ENCODE peak calls at places on chromosomes 11 and 22, in four cellular contexts. I, Q, P and S are unnamed samples.

GRCh38 chr22:26406118-26406517 is 22.9 kb upstream of the ASPHD2 start:
- DNase-seq in Q (no peak), P (no peak), I (no peak), S (no peak)

GRCh38 chr22:20562607-20563463 is 55.4 kb downstream of the MED15 start:
- DNase-seq in P (no peak), Q (no peak), I (no peak), S (no peak)

GRCh38 chr11:113045146-113045545 is 83.9 kb downstream of the NCAM1 start:
- DNase-seq in I (no peak), Q (no peak), P (no peak), S (no peak)

GRCh38 chr11:14362613-14363012 is 3.6 kb upstream of the RRAS2 start:
- DNase-seq in P (no peak), I (no peak), Q (no peak), S (no peak)

GRCh38 chr11:56160217-56160616 is at the start of gene OR8K5:
- DNase-seq in P (no peak), Q (no peak), I (no peak), S (no peak)

GRCh38 chr11:73787051-73787642 is 527 bp upstream of the MRPL48 start:
- DNase-seq in P (no peak), I (peak; percentile 32), Q (no peak), S (no peak)

GRCh38 chr11:77065878-77066228 is 918 bp upstream of the CAPN5 start:
- DNase-seq in Q (peak; percentile 57), P (no peak), I (no peak), S (no peak)

GRCh38 chr11:111555255-111555654 is 14.7 kb downstream of the LAYN start:
- DNase-seq in P (no peak), Q (no peak), I (no peak), S (no peak)

GRCh38 chr11:19919050-19919561 is 206.5 kb downstream of the NAV2 start:
- DNase-seq in I (no peak), Q (no peak), P (no peak), S (peak; percentile 86)

GRCh38 chr22:45460288-45461109 is 42.2 kb upstream of the FBLN1 start:
- DNase-seq in Q (peak; percentile 67), I (no peak), P (no peak), S (no peak)

GRCh38 chr22:45831394-45831793 is 145.6 kb downstream of the WNT7B start:
- DNase-seq in Q (no peak), P (no peak), I (peak; percentile 31), S (no peak)

GRCh38 chr11:119187123-119187892 is 2.0 kb downstream of the NHERF4 start:
- DNase-seq in Q (no peak), P (no peak), I (no peak), S (peak; percentile 67)

GRCh38 chr11:123519055-123519796 is 89.2 kb downstream of the GRAMD1B start:
- DNase-seq in Q (no peak), P (no peak), I (no peak), S (peak; percentile 26)

GRCh38 chr11:2088746-2089535 is 50.2 kb downstream of the IGF2 start:
- DNase-seq in Q (no peak), I (no peak), P (peak; percentile 48), S (no peak)

GRCh38 chr22:30400159-30400558 is 3.3 kb downstream of the SEC14L2 start:
- DNase-seq in I (no peak), Q (no peak), P (no peak), S (no peak)

GRCh38 chr11:14784230-14784629 is 107.8 kb downstream of the CYP2R1 start:
- DNase-seq in I (no peak), Q (no peak), P (no peak), S (no peak)

GRCh38 chr11:54558407-54558806 is 45.4 kb downstream of the OR4C46 start:
- DNase-seq in Q (no peak), P (no peak), I (peak; percentile 3), S (no peak)

GRCh38 chr22:39013923-39014722 is at the start of gene APOBEC3C:
- DNase-seq in P (peak; percentile 75), I (peak; percentile 70), Q (peak; percentile 83), S (peak; percentile 88)

GRCh38 chr11:72758690-72759389 is 6.6 kb upstream of the ARAP1 start:
- DNase-seq in P (no peak), Q (peak; percentile 31), I (no peak), S (peak; percentile 62)

GRCh38 chr11:78319453-78319955 is 98.1 kb downstream of the GAB2 start:
- DNase-seq in Q (no peak), I (no peak), P (no peak), S (no peak)

DNA sequence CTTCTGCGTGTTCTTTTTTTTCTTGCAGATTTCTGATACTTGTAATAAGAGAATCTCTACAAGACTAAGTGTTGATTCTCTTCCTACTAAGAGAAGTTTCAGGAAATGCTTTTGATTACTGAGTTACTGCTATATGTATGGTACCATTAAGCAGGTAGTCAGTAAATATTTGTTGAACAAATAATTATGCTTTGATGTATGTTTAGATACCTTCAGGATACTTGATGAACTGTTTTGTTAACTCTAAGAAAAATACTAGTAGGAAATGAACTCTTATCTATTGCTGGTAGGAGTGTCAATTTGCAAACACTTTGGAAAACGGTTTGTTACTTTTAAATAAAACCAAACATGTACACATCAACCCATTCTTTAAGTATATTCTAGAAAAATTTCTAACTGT is 90.6 kb downstream of the TMEM135 start:
- DNase-seq in I (no peak), P (peak; percentile 59), Q (no peak), S (no peak)
- H3K4me1 ChIP-seq in I (no peaks in the 10 kb centered on the region), P (peaks cover 26% of the 10 kb centered on the region), Q (no peaks in the 10 kb centered on the region), S (peaks cover 8% of the 10 kb centered on the region)

DNA sequence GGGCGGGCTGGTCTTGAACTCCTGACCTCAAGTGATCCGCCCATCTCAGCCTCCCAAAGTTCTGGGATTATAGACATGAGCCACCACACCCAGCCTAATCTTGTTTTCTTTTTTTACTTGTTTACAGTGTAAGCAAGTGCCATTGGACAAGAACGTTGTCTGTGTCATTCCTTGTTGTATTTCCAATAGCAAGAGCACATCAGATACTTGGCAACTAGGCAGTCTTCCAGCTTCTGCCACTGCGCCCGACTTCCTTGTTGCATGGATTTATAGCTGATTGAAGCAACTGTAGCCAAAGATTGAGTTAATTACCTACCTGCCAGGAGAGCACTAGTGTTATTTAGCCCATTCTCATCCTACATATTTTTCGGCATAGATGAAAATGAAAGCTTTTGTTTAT is 3.1 kb upstream of the SGSM3 start:
- DNase-seq in Q (no peak), I (no peak), P (no peak), S (no peak)
- H3K4me1 ChIP-seq in Q (peaks cover 2% of the 10 kb centered on the region), I (peaks cover 9% of the 10 kb centered on the region), P (no peaks in the 10 kb centered on the region), S (peaks cover 10% of the 10 kb centered on the region)

GRCh38 chr11:63563201-63564055 is at the start of gene PLAAT2:
- DNase-seq in I (no peak), Q (no peak), P (no peak), S (no peak)

GRCh38 chr11:63564785-63565350 is 1.7 kb upstream of the PLAAT2 start:
- DNase-seq in Q (no peak), P (no peak), I (no peak), S (no peak)

GRCh38 chr11:63565728-63566127 is 2.5 kb upstream of the PLAAT2 start:
- DNase-seq in Q (no peak), P (no peak), I (no peak), S (no peak)

GRCh38 chr11:63567044-63567840 is 4.1 kb upstream of the PLAAT2 start:
- DNase-seq in Q (no peak), I (peak; percentile 85), P (peak; percentile 32), S (peak; percentile 51)

DNA sequence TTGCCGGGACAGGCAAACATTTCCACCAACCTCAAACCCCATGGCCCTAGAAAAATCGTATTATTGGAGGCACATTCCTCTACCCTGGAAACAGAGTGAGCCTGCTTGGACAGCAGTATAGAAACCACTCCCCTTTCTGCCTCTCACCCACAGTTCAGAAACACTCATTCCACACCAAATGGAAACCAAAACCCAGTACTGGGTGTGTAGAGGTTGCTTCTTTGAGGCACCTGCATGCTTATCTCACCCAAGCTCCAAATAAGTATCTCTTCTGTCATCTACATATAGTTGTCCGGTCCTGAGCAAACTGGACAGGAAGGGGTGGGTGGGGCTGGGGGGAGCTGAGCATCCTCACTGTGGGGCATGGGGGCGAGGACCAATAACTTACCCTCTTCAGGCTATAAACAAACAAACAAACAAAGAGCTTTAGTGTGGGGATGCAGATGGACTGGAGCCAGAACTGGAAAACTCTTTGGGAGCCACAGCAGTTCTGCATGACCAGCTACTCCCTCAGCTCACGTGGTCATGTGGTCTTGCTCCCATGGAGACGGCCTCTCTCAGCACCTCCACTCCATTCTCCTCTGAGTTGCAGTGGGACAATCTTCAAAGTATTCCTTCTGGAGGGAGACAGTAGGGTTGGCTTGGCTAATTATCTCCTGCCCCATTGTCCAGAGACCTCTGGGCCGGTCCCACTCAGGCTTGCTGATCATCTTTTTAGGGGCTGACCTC is 1.0 kb upstream of the PLAAT2 start:
- DNase-seq in I (no peak), Q (no peak), P (no peak), S (no peak)
- H3K4me1 ChIP-seq in I (peaks cover 43% of the 10 kb centered on the region), Q (peaks cover 3% of the 10 kb centered on the region), P (peaks cover 24% of the 10 kb centered on the region), S (peaks cover 34% of the 10 kb centered on the region)

GRCh38 chr11:46522682-46523281 is 71.0 kb downstream of the AMBRA1 start:
- DNase-seq in I (no peak), P (peak; percentile 37), Q (no peak), S (no peak)
- H3K4me1 ChIP-seq in I (peaks cover 14% of the 10 kb centered on the region), P (peaks cover 84% of the 10 kb centered on the region), Q (peaks cover 3% of the 10 kb centered on the region), S (peaks cover 3% of the 10 kb centered on the region)

GRCh38 chr11:65580031-65580692 is 4.3 kb downstream of the EHBP1L1 start:
- DNase-seq in I (no peak), P (no peak), Q (no peak), S (peak; percentile 64)

GRCh38 chr11:65578134-65578533 is 2.3 kb downstream of the EHBP1L1 start:
- DNase-seq in I (no peak), P (no peak), Q (no peak), S (no peak)

GRCh38 chr11:65578667-65579066 is 2.8 kb downstream of the EHBP1L1 start:
- DNase-seq in Q (no peak), I (no peak), P (no peak), S (no peak)

GRCh38 chr11:65580756-65581155 is 4.9 kb downstream of the EHBP1L1 start:
- DNase-seq in Q (no peak), P (no peak), I (no peak), S (peak; percentile 56)

DNA sequence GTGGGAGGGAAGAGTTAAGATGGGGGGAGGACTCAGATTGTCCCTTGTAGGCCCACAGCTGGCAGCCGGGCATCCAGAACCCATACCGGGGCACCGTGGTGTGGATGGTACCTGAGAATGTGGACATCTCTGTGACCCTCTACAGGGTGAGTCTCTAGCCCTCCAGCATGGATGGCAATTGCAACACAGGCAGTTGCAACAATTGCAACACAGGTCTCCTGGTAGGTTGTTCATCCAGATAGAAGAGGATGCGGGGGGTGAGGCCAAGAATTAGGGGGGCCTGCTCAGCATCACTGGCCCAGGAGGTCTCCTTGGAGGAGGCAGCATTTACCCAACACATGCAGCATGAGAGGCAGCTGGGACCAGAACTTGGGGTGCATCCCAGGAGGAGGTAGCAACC is 3.4 kb downstream of the EHBP1L1 start:
- DNase-seq in Q (no peak), I (no peak), P (no peak), S (no peak)
- H3K4me1 ChIP-seq in Q (peaks cover 32% of the 10 kb centered on the region), I (peaks cover 32% of the 10 kb centered on the region), P (peaks cover 53% of the 10 kb centered on the region), S (peaks cover 44% of the 10 kb centered on the region)